ENCODE peak calls at places on chromosomes 13 and 19, in ten cellular contexts. F, T, G, X, B, C, M, R, K and E are unnamed samples.

GRCh38 chr13:31987535-31988170 is 43.9 kb upstream of the FRY start:
- DNase-seq in F (no peak), T (no peak), G (no peak), X (no peak), B (no peak), C (no peak), M (no peak), R (no peak), K (no peak), E (no peak)

GRCh38 chr13:65468628-65469027 is 1761.5 kb downstream of the PCDH9 start:
- DNase-seq in F (no peak), T (no peak), G (no peak), X (no peak), B (no peak), C (peak; percentile 46), M (no peak), R (no peak), K (no peak), E (no peak)

GRCh38 chr19:30254214-30254613 is 118.0 kb upstream of the ZNF536 start:
- DNase-seq in F (no peak), T (no peak), G (no peak), X (no peak), B (no peak), C (no peak), M (no peak), R (no peak), K (no peak), E (no peak)

GRCh38 chr19:5948697-5949564 is 29.0 kb downstream of the RANBP3 start:
- DNase-seq in F (no peak), T (no peak), G (no peak), X (no peak), B (no peak), C (no peak), M (no peak), R (no peak), K (no peak), E (no peak)

GRCh38 chr19:1004204-1004802 is 4.1 kb downstream of the GRIN3B start:
- DNase-seq in F (no peak), T (no peak), G (no peak), X (no peak), B (no peak), C (no peak), M (peak; percentile 81), R (no peak), K (no peak), E (no peak)

GRCh38 chr13:80336335-80336734 is 4.6 kb downstream of the SPRY2 start:
- DNase-seq in F (no peak), T (no peak), G (no peak), X (no peak), B (no peak), C (peak; percentile 18), M (no peak), R (no peak), K (no peak), E (no peak)

GRCh38 chr13:91368676-91369425 is 21.4 kb downstream of the MIR17HG start:
- DNase-seq in F (no peak), T (no peak), G (no peak), X (no peak), B (no peak), C (peak; percentile 19), M (no peak), R (no peak), K (no peak), E (no peak)

GRCh38 chr19:45919678-45920077 is 5.1 kb upstream of the NANOS2 start:
- DNase-seq in F (no peak), T (no peak), G (no peak), X (no peak), B (no peak), C (no peak), M (no peak), R (no peak), K (no peak), E (no peak)

GRCh38 chr19:48955308-48955958 is 758 bp downstream of the BAX start:
- DNase-seq in F (no peak), T (no peak), G (no peak), X (no peak), B (no peak), C (no peak), M (peak; percentile 37), R (no peak), K (no peak), E (no peak)

GRCh38 chr19:48346161-48346560 is 17.6 kb downstream of the TMEM143 start:
- DNase-seq in F (no peak), T (no peak), G (no peak), X (no peak), B (no peak), C (no peak), M (no peak), R (no peak), K (no peak), E (no peak)

GRCh38 chr13:91544723-91545122 is 146.3 kb downstream of the GPC5 start:
- DNase-seq in F (no peak), T (no peak), G (peak; percentile 41), X (no peak), B (no peak), C (no peak), M (no peak), R (no peak), K (no peak), E (no peak)

DNA sequence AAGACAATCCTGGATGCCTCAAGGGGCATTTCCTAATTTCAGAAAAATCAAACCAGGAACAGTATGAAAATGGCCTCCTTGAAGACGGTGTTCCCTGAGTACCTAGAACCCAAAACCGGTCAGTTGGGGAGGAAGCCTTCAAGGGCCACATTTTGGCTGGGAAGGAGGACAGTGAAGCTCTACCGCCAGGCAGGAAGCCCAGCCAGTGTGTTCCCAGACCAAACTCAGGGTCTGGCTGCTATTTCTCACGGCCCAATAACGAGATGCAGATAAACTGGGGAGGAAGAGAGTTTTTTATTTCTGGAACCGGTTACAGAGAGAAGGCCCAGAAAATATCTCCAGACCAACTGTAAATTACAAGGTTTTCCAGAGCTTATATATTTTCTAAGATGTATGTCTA is 24.3 kb upstream of the CEACAM21 start:
- DNase-seq in F (no peak), T (no peak), G (no peak), X (no peak), B (no peak), C (no peak), M (no peak), R (no peak), K (no peak), E (no peak)
- H3K27ac ChIP-seq in F (peak overlapping the region; percentile 30), T (no peak overlapping the region), G (no peak overlapping the region), X (peak overlapping the region; percentile 60), B (no peak overlapping the region), C (no peak overlapping the region), M (peak overlapping the region; percentile 42), R (peak overlapping the region; percentile 58), K (no peak overlapping the region), E (peak overlapping the region; percentile 52)

GRCh38 chr19:2271516-2272103 is 10.4 kb downstream of the PEAK3 start:
- DNase-seq in F (peak; percentile 40), T (no peak), G (no peak), X (peak; percentile 37), B (no peak), C (peak; percentile 75), M (peak; percentile 85), R (no peak), K (no peak), E (no peak)
- TF ChIP-seq POLR2A in F (no peak), T (peak; percentile 37), G (no peak), X (no peak), B (no peak), C (no peak), M (no peak), R (no peak), K (no peak), E (no peak)

GRCh38 chr13:51590966-51591627 is 6.8 kb downstream of the WDFY2 start:
- DNase-seq in F (peak; percentile 28), T (no peak), G (peak; percentile 74), X (no peak), B (peak; percentile 80), C (peak; percentile 90), M (no peak), R (peak; percentile 41), K (peak; percentile 34), E (no peak)

GRCh38 chr13:51587372-51587771 is 3.1 kb downstream of the WDFY2 start:
- DNase-seq in F (no peak), T (no peak), G (no peak), X (no peak), B (no peak), C (no peak), M (no peak), R (no peak), K (no peak), E (no peak)

GRCh38 chr13:51590231-51590630 is 6.0 kb downstream of the WDFY2 start:
- DNase-seq in F (no peak), T (no peak), G (no peak), X (no peak), B (no peak), C (no peak), M (no peak), R (no peak), K (no peak), E (no peak)

GRCh38 chr13:51588406-51588949 is 4.2 kb downstream of the WDFY2 start:
- DNase-seq in F (no peak), T (no peak), G (no peak), X (no peak), B (no peak), C (no peak), M (no peak), R (no peak), K (no peak), E (no peak)

GRCh38 chr13:51589793-51590192 is 5.5 kb downstream of the WDFY2 start:
- DNase-seq in F (no peak), T (no peak), G (no peak), X (no peak), B (no peak), C (no peak), M (no peak), R (no peak), K (no peak), E (no peak)
- H3K4me1 ChIP-seq in F (peaks cover 14% of the 10 kb centered on the region), T (peaks cover 14% of the 10 kb centered on the region), G (peaks cover 49% of the 10 kb centered on the region), X (peaks cover 48% of the 10 kb centered on the region), B (peaks cover 79% of the 10 kb centered on the region), C (peaks cover 7% of the 10 kb centered on the region), M (peaks cover 34% of the 10 kb centered on the region), R (peaks cover 26% of the 10 kb centered on the region), K (peaks cover 83% of the 10 kb centered on the region), E (peaks cover 15% of the 10 kb centered on the region)

GRCh38 chr13:37383856-37384255 is 214.7 kb downstream of the POSTN start:
- DNase-seq in F (no peak), T (no peak), G (no peak), X (no peak), B (no peak), C (no peak), M (no peak), R (no peak), K (no peak), E (no peak)

GRCh38 chr13:37382156-37382555 is 216.4 kb downstream of the POSTN start:
- DNase-seq in F (no peak), T (no peak), G (no peak), X (no peak), B (no peak), C (peak; percentile 23), M (no peak), R (no peak), K (no peak), E (no peak)

GRCh38 chr13:37385248-37385647 is 213.3 kb downstream of the POSTN start:
- DNase-seq in F (no peak), T (no peak), G (no peak), X (no peak), B (no peak), C (no peak), M (no peak), R (no peak), K (no peak), E (no peak)

GRCh38 chr13:37381502-37381901 is 217.1 kb downstream of the POSTN start:
- DNase-seq in F (no peak), T (no peak), G (no peak), X (no peak), B (no peak), C (no peak), M (no peak), R (no peak), K (no peak), E (no peak)

GRCh38 chr13:37383066-37383465 is 215.5 kb downstream of the POSTN start:
- DNase-seq in F (no peak), T (no peak), G (no peak), X (no peak), B (no peak), C (peak; percentile 24), M (no peak), R (no peak), K (no peak), E (no peak)
- H3K27ac ChIP-seq in F (no peak overlapping the region), T (no peak overlapping the region), G (no peak overlapping the region), X (no peak overlapping the region), B (no peak overlapping the region), C (no peak overlapping the region), M (no peak overlapping the region), R (no peak overlapping the region), K (no peak overlapping the region), E (no peak overlapping the region)